ENCODE peak calls at places on chromosome 4, in eight cellular contexts. U, X, O, F, S, W, P and G are unnamed samples.

GRCh38 chr4:8343051-8343966 is 73.8 kb downstream of the HTRA3 start:
- DNase-seq in U (no peak), X (no peak), O (no peak), F (no peak), S (no peak), W (no peak), P (no peak), G (no peak)

GRCh38 chr4:108247511-108248088 is 78.9 kb upstream of the LEF1 start:
- DNase-seq in U (no peak), X (no peak), O (no peak), F (peak), S (no peak), W (no peak), P (no peak), G (no peak)

GRCh38 chr4:167838686-167839085 is 253.7 kb upstream of the ANXA10 start:
- DNase-seq in U (no peak), X (no peak), O (no peak), F (peak), S (no peak), W (no peak), P (no peak), G (no peak)

GRCh38 chr4:85520765-85521749 is 46.1 kb downstream of the ARHGAP24 start:
- DNase-seq in U (no peak), X (no peak), O (no peak), F (no peak), S (no peak), W (no peak), P (no peak), G (no peak)

GRCh38 chr4:169907705-169908104 is 118.5 kb downstream of the MFAP3L start:
- DNase-seq in U (no peak), X (no peak), O (no peak), F (no peak), S (no peak), W (no peak), P (no peak), G (no peak)

GRCh38 chr4:56981795-56982201 is 3.1 kb downstream of the POLR2B start:
- DNase-seq in U (no peak), X (no peak), O (no peak), F (peak), S (no peak), W (no peak), P (no peak), G (no peak)

GRCh38 chr4:139167774-139168444 is 9.1 kb downstream of the ELF2 start:
- DNase-seq in U (no peak), X (no peak), O (peak), F (peak), S (no peak), W (no peak), P (peak), G (no peak)

GRCh38 chr4:156053174-156053573 is 99.5 kb upstream of the CTSO start:
- DNase-seq in U (no peak), X (no peak), O (no peak), F (no peak), S (no peak), W (no peak), P (peak), G (no peak)

GRCh38 chr4:121227254-121227867 is 63.2 kb upstream of the TNIP3 start:
- DNase-seq in U (no peak), X (no peak), O (no peak), F (no peak), S (no peak), W (no peak), P (no peak), G (no peak)

GRCh38 chr4:114417214-114417613 is 181.4 kb upstream of the UGT8 start:
- DNase-seq in U (no peak), X (no peak), O (no peak), F (peak), S (no peak), W (no peak), P (peak), G (no peak)

GRCh38 chr4:187235456-187236170 is 512.0 kb upstream of the FAT1 start:
- DNase-seq in U (no peak), X (no peak), O (no peak), F (no peak), S (no peak), W (no peak), P (no peak), G (no peak)

GRCh38 chr4:6405417-6405747 is 67.0 kb downstream of the PPP2R2C start:
- DNase-seq in U (no peak), X (no peak), O (no peak), F (no peak), S (no peak), W (no peak), P (no peak), G (no peak)

GRCh38 chr4:41145571-41146078 is 68.7 kb downstream of the APBB2 start:
- DNase-seq in U (no peak), X (no peak), O (peak), F (peak), S (no peak), W (no peak), P (no peak), G (no peak)

GRCh38 chr4:109164011-109164410 is 138.4 kb downstream of the COL25A1 start:
- DNase-seq in U (no peak), X (no peak), O (no peak), F (peak), S (no peak), W (peak), P (no peak), G (no peak)

GRCh38 chr4:18935956-18936355 is 914.4 kb upstream of the LCORL start:
- DNase-seq in U (no peak), X (no peak), O (no peak), F (peak), S (no peak), W (no peak), P (no peak), G (no peak)

GRCh38 chr4:150821641-150822040 is 193.4 kb downstream of the LRBA start:
- DNase-seq in U (no peak), X (no peak), O (no peak), F (no peak), S (no peak), W (no peak), P (no peak), G (no peak)

GRCh38 chr4:183515411-183515810 is 10.6 kb downstream of the ING2 start:
- DNase-seq in U (no peak), X (no peak), O (no peak), F (no peak), S (no peak), W (no peak), P (no peak), G (no peak)

GRCh38 chr4:4386296-4386735 is 586 bp upstream of the NSG1 start:
- DNase-seq in U (no peak), X (peak), O (no peak), F (no peak), S (no peak), W (peak), P (no peak), G (no peak)

GRCh38 chr4:71070015-71070414 is 76.6 kb downstream of the DCK start:
- DNase-seq in U (no peak), X (no peak), O (no peak), F (no peak), S (no peak), W (no peak), P (no peak), G (no peak)

GRCh38 chr4:156800463-156800862 is 171.1 kb downstream of the PDGFC start:
- DNase-seq in U (no peak), X (no peak), O (no peak), F (no peak), S (no peak), W (no peak), P (no peak), G (no peak)

GRCh38 chr4:47615385-47615784 is 130.3 kb downstream of the ATP10D start:
- DNase-seq in U (no peak), X (no peak), O (peak), F (peak), S (no peak), W (no peak), P (no peak), G (no peak)

GRCh38 chr4:48943387-48943786 is 36.8 kb upstream of the OCIAD2 start:
- DNase-seq in U (no peak), X (no peak), O (no peak), F (peak), S (no peak), W (no peak), P (peak), G (no peak)

DNA sequence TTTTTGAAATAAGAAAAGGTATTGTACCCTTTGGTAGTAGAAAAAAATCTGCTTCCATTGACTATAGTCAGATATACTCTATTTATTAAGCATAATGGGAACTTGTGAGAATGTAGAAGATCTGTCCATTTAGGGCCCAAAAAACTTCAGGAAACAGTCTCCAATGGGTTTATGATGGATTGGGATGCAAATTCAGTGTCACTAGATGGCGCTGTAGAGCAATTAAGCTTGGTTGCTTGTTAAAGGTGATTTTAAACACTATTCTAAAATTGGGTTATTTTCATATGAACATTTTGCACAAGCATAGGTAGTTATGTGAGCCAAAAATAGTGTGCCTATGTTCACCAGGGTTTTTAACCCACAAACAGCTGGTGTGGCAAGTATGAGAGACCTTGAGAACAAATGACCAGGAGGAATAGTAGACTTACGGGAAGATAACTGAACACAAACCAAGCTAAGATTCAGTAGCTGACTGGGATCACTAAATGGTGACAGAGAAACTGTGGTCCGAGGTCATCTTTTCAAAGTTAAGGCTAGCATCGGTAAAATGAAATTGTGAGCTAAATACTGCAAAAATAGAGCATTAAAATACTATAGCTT is 80.3 kb upstream of the LSM6 start:
- DNase-seq in U (no peak), X (no peak), O (peak), F (peak), S (peak), W (peak), P (peak), G (no peak)
- TF ChIP-seq CTCF in U (peak), X (peak), O (peak), F (peak), S (no peak), W (peak), P (peak), G (no peak)

GRCh38 chr4:23298371-23298770 is 591.5 kb downstream of the PPARGC1A start:
- DNase-seq in U (no peak), X (no peak), O (no peak), F (no peak), S (no peak), W (no peak), P (no peak), G (no peak)

GRCh38 chr4:23297327-23297726 is 592.5 kb downstream of the PPARGC1A start:
- DNase-seq in U (no peak), X (no peak), O (no peak), F (no peak), S (no peak), W (no peak), P (no peak), G (no peak)
- TF ChIP-seq CTCF in U (no peak), X (no peak), O (no peak), F (no peak), S (no peak), W (no peak), P (no peak), G (no peak)

DNA sequence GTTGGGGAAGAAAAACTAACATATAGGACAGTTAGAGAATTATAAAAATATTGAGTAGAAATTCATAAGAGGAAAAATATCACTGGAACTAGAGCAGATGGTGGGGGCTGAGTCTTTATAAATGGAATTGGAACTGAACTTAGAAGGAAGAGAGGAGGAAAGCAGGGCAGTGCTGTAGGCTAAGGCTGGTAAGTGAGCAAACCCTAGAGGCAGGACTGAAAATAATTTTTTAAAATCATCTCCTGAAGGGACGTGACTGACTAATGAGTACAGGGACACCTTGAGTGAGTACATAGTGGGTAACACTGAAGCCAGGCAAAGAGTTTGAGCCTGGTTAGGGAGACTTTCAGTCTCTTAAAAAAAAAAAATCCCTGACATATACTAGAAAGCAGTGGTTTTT is 63.3 kb downstream of the GALNT7 start:
- DNase-seq in U (no peak), X (no peak), O (no peak), F (peak), S (no peak), W (no peak), P (peak), G (no peak)
- TF ChIP-seq CTCF in U (peak), X (no peak), O (peak), F (peak), S (no peak), W (no peak), P (no peak), G (no peak)

DNA sequence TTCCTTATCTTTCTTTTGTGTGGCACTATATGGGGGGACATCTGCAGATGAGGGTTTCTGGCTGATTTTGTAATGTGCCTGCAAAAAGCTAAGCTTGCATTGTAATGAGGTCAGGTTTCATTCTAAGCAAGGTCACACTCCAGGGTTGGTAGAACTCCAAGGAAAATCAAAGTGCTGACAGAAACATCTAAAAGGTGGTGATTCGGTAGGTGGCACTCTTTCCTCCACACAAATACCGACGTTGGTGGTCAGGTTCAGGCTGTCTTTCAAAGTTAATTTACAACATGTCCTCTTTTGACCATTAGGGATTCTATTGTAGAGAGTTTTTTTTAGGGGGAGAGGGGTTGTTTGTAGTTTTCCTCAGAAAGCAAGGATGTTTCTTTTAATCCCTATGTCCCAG is 434.4 kb downstream of the PPARGC1A start:
- DNase-seq in U (no peak), X (no peak), O (no peak), F (no peak), S (no peak), W (peak), P (no peak), G (no peak)
- TF ChIP-seq CTCF in U (peak), X (no peak), O (no peak), F (no peak), S (no peak), W (no peak), P (no peak), G (no peak)

GRCh38 chr4:78395642-78396041 is 155.9 kb upstream of the ANXA3 start:
- DNase-seq in U (no peak), X (no peak), O (no peak), F (no peak), S (no peak), W (no peak), P (no peak), G (no peak)
- TF ChIP-seq CTCF in U (no peak), X (no peak), O (no peak), F (no peak), S (no peak), W (no peak), P (no peak), G (no peak)

GRCh38 chr4:177339794-177340374 is 30.2 kb downstream of the NEIL3 start:
- DNase-seq in U (no peak), X (no peak), O (peak), F (peak), S (no peak), W (no peak), P (peak), G (no peak)
- TF ChIP-seq CTCF in U (peak), X (peak), O (peak), F (peak), S (no peak), W (peak), P (peak), G (no peak)

DNA sequence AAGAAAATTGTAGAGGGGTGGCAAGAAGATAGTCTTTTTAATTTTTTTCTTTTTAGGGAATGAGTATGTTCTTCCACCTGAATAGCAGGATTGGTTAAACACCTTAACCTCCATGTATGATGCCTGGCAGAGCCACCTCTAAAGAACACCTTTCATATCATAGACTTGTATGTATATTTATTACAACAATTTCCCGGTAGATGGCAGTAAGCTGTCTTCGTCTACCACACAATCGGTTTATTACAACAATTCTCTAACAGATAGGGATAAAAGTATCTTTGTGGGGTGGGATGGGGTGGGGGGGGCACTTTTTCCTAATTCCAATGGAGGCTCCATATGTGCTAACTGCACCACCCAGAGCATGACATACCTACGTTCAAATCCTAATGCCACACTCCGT is 255.5 kb downstream of the LDB2 start:
- DNase-seq in U (peak), X (no peak), O (no peak), F (peak), S (no peak), W (no peak), P (no peak), G (no peak)
- TF ChIP-seq CTCF in U (peak), X (no peak), O (peak), F (peak), S (no peak), W (no peak), P (no peak), G (no peak)

GRCh38 chr4:119084503-119084902 is 51.1 kb upstream of the MYOZ2 start:
- DNase-seq in U (no peak), X (no peak), O (no peak), F (no peak), S (no peak), W (no peak), P (no peak), G (no peak)

GRCh38 chr4:119081943-119082342 is 53.7 kb upstream of the MYOZ2 start:
- DNase-seq in U (no peak), X (no peak), O (no peak), F (no peak), S (no peak), W (no peak), P (no peak), G (no peak)

GRCh38 chr4:119087656-119088055 is 48.0 kb upstream of the MYOZ2 start:
- DNase-seq in U (no peak), X (no peak), O (no peak), F (no peak), S (no peak), W (no peak), P (no peak), G (no peak)

GRCh38 chr4:119082661-119083060 is 53.0 kb upstream of the MYOZ2 start:
- DNase-seq in U (no peak), X (no peak), O (no peak), F (no peak), S (no peak), W (no peak), P (no peak), G (no peak)

GRCh38 chr4:119087121-119087520 is 48.5 kb upstream of the MYOZ2 start:
- DNase-seq in U (no peak), X (no peak), O (no peak), F (peak), S (no peak), W (no peak), P (no peak), G (no peak)
- TF ChIP-seq CTCF in U (peak), X (no peak), O (peak), F (peak), S (no peak), W (no peak), P (peak), G (no peak)

GRCh38 chr4:128068927-128069326 is 7.8 kb downstream of the LARP1B start:
- DNase-seq in U (no peak), X (no peak), O (peak), F (peak), S (no peak), W (peak), P (no peak), G (no peak)
- TF ChIP-seq CTCF in U (peak), X (no peak), O (peak), F (peak), S (no peak), W (peak), P (no peak), G (no peak)